ENCODE peak calls at places on chromosomes 12 and 14, in ten cellular contexts. F is activated effector memory CD4-positive, alpha-beta T cell treated with Interleukin-2 at 50 U/mL for 16 hours; J is DMS153; O is glomerular endothelial cell; A is stimulated activated CD4-positive, alpha-beta T cell treated with anti-CD3 and anti-CD28 coated beads, Interleukin-12 subunit alpha, Interleukin-12 subunit beta, amount 100 ng/mL, for 24 hours; D is sciatic nerve; N is ovary; I is pancreas; P is iris pigment epithelial cell; S is A549. Q is an unnamed sample.

GRCh38 chr12:111180830-111181726 is 187.8 kb downstream of the PHETA1 start:
- DNase-seq in F (no peak), J (peak), O (no peak), A (no peak), D (peak), N (peak), I (peak), P (peak), S (no peak), Q (no peak)

GRCh38 chr12:32134144-32134888 is 27.7 kb downstream of the BICD1 start:
- DNase-seq in F (no peak), J (no peak), O (no peak), A (peak), D (no peak), N (no peak), I (no peak), P (peak), S (no peak), Q (peak)

GRCh38 chr12:112546339-112546738 is 127.6 kb downstream of the PTPN11 start:
- DNase-seq in F (no peak), J (no peak), O (no peak), A (no peak), D (no peak), N (no peak), I (no peak), P (no peak), S (no peak), Q (no peak)

GRCh38 chr12:45688188-45688587 is 41.3 kb upstream of the ARID2 start:
- DNase-seq in F (no peak), J (no peak), O (no peak), A (no peak), D (no peak), N (no peak), I (no peak), P (no peak), S (no peak), Q (no peak)

GRCh38 chr12:27534060-27534764 is 10.2 kb downstream of the PPFIBP1 start:
- DNase-seq in F (no peak), J (no peak), O (no peak), A (no peak), D (no peak), N (no peak), I (no peak), P (no peak), S (no peak), Q (no peak)

GRCh38 chr14:31420013-31420318 is 384 bp downstream of the HEATR5A start:
- DNase-seq in F (no peak), J (peak), O (no peak), A (no peak), D (peak), N (peak), I (peak), P (no peak), S (peak), Q (peak)

GRCh38 chr12:905273-906076 is 44.0 kb downstream of the RAD52 start:
- DNase-seq in F (no peak), J (no peak), O (no peak), A (no peak), D (no peak), N (no peak), I (no peak), P (no peak), S (no peak), Q (no peak)

GRCh38 chr12:33488036-33488435 is 48.4 kb upstream of the SYT10 start:
- DNase-seq in F (no peak), J (no peak), O (no peak), A (no peak), D (no peak), N (no peak), I (no peak), P (no peak), S (no peak), Q (no peak)

GRCh38 chr12:127169321-127170270 is 1097.4 kb upstream of the TMEM132C start:
- DNase-seq in F (no peak), J (no peak), O (no peak), A (no peak), D (no peak), N (no peak), I (no peak), P (no peak), S (no peak), Q (no peak)

GRCh38 chr12:108890208-108890607 is 10.3 kb downstream of the DAO start:
- DNase-seq in F (no peak), J (no peak), O (no peak), A (no peak), D (no peak), N (no peak), I (no peak), P (no peak), S (no peak), Q (no peak)

GRCh38 chr12:93667672-93668071 is 9.5 kb upstream of the CRADD start:
- DNase-seq in F (no peak), J (no peak), O (no peak), A (no peak), D (no peak), N (no peak), I (no peak), P (peak), S (no peak), Q (no peak)

GRCh38 chr14:105853907-105854599 is 327.7 kb downstream of the TMEM121 start:
- DNase-seq in F (no peak), J (no peak), O (no peak), A (no peak), D (peak), N (peak), I (no peak), P (no peak), S (no peak), Q (no peak)

GRCh38 chr12:15629108-15629507 is 160.1 kb downstream of the EPS8 start:
- DNase-seq in F (no peak), J (no peak), O (no peak), A (no peak), D (peak), N (peak), I (peak), P (peak), S (peak), Q (no peak)

GRCh38 chr12:42446761-42447160 is 120.8 kb downstream of the PPHLN1 start:
- DNase-seq in F (no peak), J (no peak), O (no peak), A (no peak), D (no peak), N (no peak), I (no peak), P (peak), S (no peak), Q (no peak)

GRCh38 chr14:81819910-81820309 is 286.3 kb upstream of the SEL1L start:
- DNase-seq in F (no peak), J (no peak), O (no peak), A (no peak), D (no peak), N (no peak), I (no peak), P (no peak), S (no peak), Q (no peak)

GRCh38 chr12:127550271-127550670 is 716.7 kb upstream of the TMEM132C start:
- DNase-seq in F (no peak), J (no peak), O (no peak), A (no peak), D (no peak), N (no peak), I (no peak), P (peak), S (no peak), Q (no peak)

GRCh38 chr14:96148631-96149030 is 56.0 kb upstream of the BDKRB2 start:
- DNase-seq in F (no peak), J (no peak), O (no peak), A (no peak), D (peak), N (no peak), I (no peak), P (no peak), S (no peak), Q (no peak)

GRCh38 chr12:111775205-111776193 is 8.8 kb downstream of the ALDH2 start:
- DNase-seq in F (no peak), J (peak), O (peak), A (no peak), D (peak), N (peak), I (peak), P (peak), S (no peak), Q (no peak)

GRCh38 chr12:129063600-129063999 is 210.3 kb downstream of the GLT1D1 start:
- DNase-seq in F (no peak), J (no peak), O (no peak), A (no peak), D (no peak), N (no peak), I (no peak), P (no peak), S (no peak), Q (no peak)

GRCh38 chr12:52971701-52972329 is 22.9 kb downstream of the KRT18 start:
- DNase-seq in F (no peak), J (no peak), O (no peak), A (no peak), D (no peak), N (no peak), I (no peak), P (peak), S (peak), Q (no peak)

GRCh38 chr12:69570000-69570516 is 15.2 kb upstream of the CCT2 start:
- DNase-seq in F (no peak), J (no peak), O (no peak), A (no peak), D (no peak), N (no peak), I (no peak), P (peak), S (peak), Q (no peak)

GRCh38 chr12:2335517-2335916 is 282.7 kb downstream of the CACNA1C start:
- DNase-seq in F (no peak), J (no peak), O (no peak), A (no peak), D (no peak), N (no peak), I (no peak), P (no peak), S (no peak), Q (no peak)

GRCh38 chr12:38392584-38393144 is 76.1 kb downstream of the ALG10B start:
- DNase-seq in F (no peak), J (no peak), O (no peak), A (no peak), D (no peak), N (no peak), I (no peak), P (peak), S (no peak), Q (no peak)

Q was measured in activated gamma-delta T cell treated with Interleukin-2 at 50 U/mL for 16 hours.